ENCODE peak calls at places on chromosomes 7 and 10, in four cellular contexts. I, Y, T and J are unnamed samples.

GRCh38 chr7:36766451-36766850 is 42.2 kb upstream of the AOAH start:
- DNase-seq in I (no peak), Y (no peak), T (no peak), J (no peak)

GRCh38 chr7:35797311-35797710 is 3.5 kb upstream of the SEPTIN7 start:
- DNase-seq in I (no peak), Y (no peak), T (no peak), J (no peak)

GRCh38 chr10:121510201-121510771 is 88.0 kb downstream of the FGFR2 start:
- DNase-seq in I (no peak), Y (no peak), T (no peak), J (no peak)

GRCh38 chr10:78700413-78700812 is 368.4 kb upstream of the ZMIZ1 start:
- DNase-seq in I (peak; percentile 7), Y (peak; percentile 72), T (no peak), J (no peak)

GRCh38 chr10:120732643-120733313 is 118.4 kb upstream of the WDR11 start:
- DNase-seq in I (no peak), Y (peak; percentile 57), T (no peak), J (no peak)

GRCh38 chr7:112452102-112452888 is 2.0 kb downstream of the IFRD1 start:
- DNase-seq in I (peak; percentile 32), Y (peak; percentile 66), T (no peak), J (no peak)

GRCh38 chr10:24427678-24428409 is 218.9 kb downstream of the KIAA1217 start:
- DNase-seq in I (no peak), Y (no peak), T (no peak), J (no peak)

GRCh38 chr7:13834328-13834761 is 155.1 kb downstream of the ETV1 start:
- DNase-seq in I (no peak), Y (no peak), T (no peak), J (no peak)

GRCh38 chr7:69597278-69598076 is 798 bp upstream of the AUTS2 start:
- DNase-seq in I (no peak), Y (peak; percentile 10), T (no peak), J (no peak)

GRCh38 chr7:90597527-90597871 is 1.4 kb downstream of the CDK14 start:
- DNase-seq in I (no peak), Y (no peak), T (no peak), J (no peak)

GRCh38 chr10:316390-316789 is 181.1 kb downstream of the ZMYND11 start:
- DNase-seq in I (no peak), Y (no peak), T (no peak), J (no peak)

GRCh38 chr10:69045441-69046300 is 42.2 kb upstream of the SRGN start:
- DNase-seq in I (peak; percentile 96), Y (no peak), T (no peak), J (no peak)

GRCh38 chr10:119769886-119770285 is 44.0 kb downstream of the INPP5F start:
- DNase-seq in I (no peak), Y (peak; percentile 86), T (no peak), J (no peak)

GRCh38 chr7:91383186-91383585 is 119.0 kb downstream of the FZD1 start:
- DNase-seq in I (no peak), Y (no peak), T (no peak), J (no peak)

GRCh38 chr7:44276571-44277101 is 48.8 kb downstream of the CAMK2B start:
- DNase-seq in I (no peak), Y (no peak), T (no peak), J (no peak)

GRCh38 chr10:11430421-11431275 is 180.8 kb downstream of the USP6NL start:
- DNase-seq in I (no peak), Y (no peak), T (no peak), J (no peak)

GRCh38 chr10:121823993-121824463 is 103.8 kb downstream of the ATE1 start:
- DNase-seq in I (peak; percentile 22), Y (peak; percentile 54), T (no peak), J (no peak)

GRCh38 chr7:30543815-30544525 is 39.3 kb upstream of the GGCT start:
- DNase-seq in I (no peak), Y (no peak), T (no peak), J (no peak)

GRCh38 chr10:103613616-103614015 is 120.1 kb downstream of the NEURL1 start:
- DNase-seq in I (no peak), Y (no peak), T (no peak), J (no peak)

GRCh38 chr7:3461923-3462322 is 160.9 kb downstream of the SDK1 start:
- DNase-seq in I (no peak), Y (no peak), T (no peak), J (peak; percentile 39)

GRCh38 chr10:44383749-44384600 is 922 bp downstream of the CXCL12 start:
- DNase-seq in I (no peak), Y (no peak), T (no peak), J (no peak)

GRCh38 chr7:45689011-45689796 is 115.0 kb downstream of the ADCY1 start:
- DNase-seq in I (no peak), Y (peak; percentile 21), T (no peak), J (no peak)

GRCh38 chr7:30143748-30144251 is 9.0 kb downstream of the MTURN start:
- DNase-seq in I (no peak), Y (no peak), T (peak; percentile 91), J (no peak)

GRCh38 chr10:44974628-44975431 is 3.8 kb downstream of the DEPP1 start:
- DNase-seq in I (peak; percentile 63), Y (peak; percentile 90), T (peak; percentile 12), J (peak; percentile 78)

GRCh38 chr10:112202561-112203241 is 19.1 kb upstream of the GPAM start:
- DNase-seq in I (no peak), Y (no peak), T (no peak), J (no peak)

GRCh38 chr7:11833431-11833830 is 1.4 kb upstream of the THSD7A start:
- DNase-seq in I (peak; percentile 23), Y (peak; percentile 26), T (peak; percentile 76), J (no peak)

GRCh38 chr7:151167197-151167911 is at the start of gene GBX1:
- DNase-seq in I (no peak), Y (no peak), T (no peak), J (no peak)

GRCh38 chr7:289756-290553 is at the start of gene FOXL3:
- DNase-seq in I (no peak), Y (no peak), T (no peak), J (no peak)

GRCh38 chr10:103835121-103836045 is 20.0 kb downstream of the SH3PXD2A start:
- DNase-seq in I (peak; percentile 47), Y (no peak), T (no peak), J (no peak)